ENCODE peak calls at places on chromosomes 13 and 19, in five cellular contexts. H is astrocyte of the cerebellum, D is uterus, M is AG04449, S is epithelial cell of esophagus. O is an unnamed sample.

GRCh38 chr13:26810095-26810494 is 49.5 kb upstream of the GPR12 start:
- DNase-seq in H (no peak), D (no peak), M (no peak), S (no peak), O (no peak)

GRCh38 chr19:35347171-35347929 is at the start of gene FFAR1:
- DNase-seq in H (no peak), D (no peak), M (no peak), S (no peak), O (no peak)

GRCh38 chr13:59112375-59112774 is 1051.4 kb downstream of the DIAPH3 start:
- DNase-seq in H (peak; percentile 99), D (no peak), M (peak; percentile 93), S (peak; percentile 49), O (peak; percentile 96)

GRCh38 chr19:3670258-3670795 is 29.9 kb downstream of the PIP5K1C start:
- DNase-seq in H (no peak), D (peak; percentile 91), M (no peak), S (no peak), O (no peak)

GRCh38 chr13:42650470-42650869 is 76.5 kb downstream of the TNFSF11 start:
- DNase-seq in H (no peak), D (no peak), M (no peak), S (no peak), O (no peak)

GRCh38 chr13:75073791-75074190 is 408.2 kb downstream of the TBC1D4 start:
- DNase-seq in H (no peak), D (no peak), M (no peak), S (no peak), O (no peak)

GRCh38 chr13:28564030-28564429 is 69.1 kb upstream of the FLT1 start:
- DNase-seq in H (no peak), D (no peak), M (no peak), S (peak; percentile 89), O (no peak)

GRCh38 chr19:1264801-1265610 is 4.1 kb upstream of the CIRBP start:
- DNase-seq in H (peak; percentile 45), D (peak; percentile 85), M (no peak), S (peak; percentile 88), O (no peak)

GRCh38 chr19:45474191-45474940 is 6.6 kb downstream of the FOSB start:
- DNase-seq in H (no peak), D (no peak), M (no peak), S (no peak), O (no peak)

GRCh38 chr19:48745208-48745995 is 1.3 kb downstream of the IZUMO1 start:
- DNase-seq in H (peak; percentile 23), D (no peak), M (no peak), S (peak; percentile 74), O (no peak)

GRCh38 chr19:49746206-49746958 is 16.7 kb downstream of the TSKS start:
- DNase-seq in H (no peak), D (peak; percentile 51), M (no peak), S (peak; percentile 26), O (no peak)

GRCh38 chr19:7168941-7169340 is 99.4 kb downstream of the ZNF557 start:
- DNase-seq in H (no peak), D (no peak), M (no peak), S (no peak), O (no peak)

GRCh38 chr13:57569981-57570380 is 61.6 kb upstream of the PCDH17 start:
- DNase-seq in H (peak; percentile 47), D (no peak), M (no peak), S (no peak), O (no peak)

GRCh38 chr19:17784201-17785008 is 10.5 kb upstream of the B3GNT3 start:
- DNase-seq in H (peak; percentile 11), D (peak; percentile 33), M (no peak), S (peak; percentile 65), O (no peak)

GRCh38 chr19:50328257-50329145 is 676 bp downstream of the KCNC3 start:
- DNase-seq in H (no peak), D (no peak), M (no peak), S (no peak), O (no peak)

GRCh38 chr13:96082640-96083039 is 7.3 kb upstream of the HS6ST3 start:
- DNase-seq in H (no peak), D (no peak), M (no peak), S (peak; percentile 72), O (no peak)

GRCh38 chr13:38002596-38002995 is 133.0 kb upstream of the TRPC4 start:
- DNase-seq in H (no peak), D (no peak), M (no peak), S (no peak), O (no peak)

GRCh38 chr19:42143341-42144234 is 11.3 kb upstream of the POU2F2 start:
- DNase-seq in H (no peak), D (no peak), M (no peak), S (peak; percentile 57), O (no peak)

GRCh38 chr19:15432629-15433518 is 14.1 kb upstream of the AKAP8L start:
- DNase-seq in H (peak; percentile 57), D (peak; percentile 94), M (no peak), S (peak; percentile 94), O (peak; percentile 63)

GRCh38 chr19:13068064-13068807 is 34.4 kb downstream of the LYL1 start:
- DNase-seq in H (no peak), D (peak; percentile 59), M (no peak), S (no peak), O (no peak)

GRCh38 chr13:73341748-73342147 is 282.9 kb downstream of the KLF5 start:
- DNase-seq in H (peak; percentile 27), D (no peak), M (peak; percentile 36), S (peak; percentile 72), O (no peak)

GRCh38 chr19:19061491-19061890 is 2.3 kb upstream of the SLC25A42 start:
- DNase-seq in H (no peak), D (no peak), M (no peak), S (no peak), O (no peak)

GRCh38 chr13:72990883-72991282 is 67.9 kb upstream of the KLF5 start:
- DNase-seq in H (no peak), D (no peak), M (no peak), S (no peak), O (no peak)

GRCh38 chr19:38265213-38265861 is 964 bp downstream of the SPINT2 start:
- DNase-seq in H (no peak), D (no peak), M (no peak), S (peak; percentile 66), O (peak; percentile 27)
- H3K4me3 ChIP-seq in H (no peak overlapping the region), D (peak overlapping the region; percentile 53), M (no peak overlapping the region), S (peak overlapping the region; percentile 99), O (peak overlapping the region; percentile 55)

GRCh38 chr19:38073806-38074685 is 150.0 kb downstream of the DPF1 start:
- DNase-seq in H (no peak), D (no peak), M (no peak), S (no peak), O (no peak)
- TF ChIP-seq CTCF in H (no peak), D (no peak), M (peak; percentile 23), S (no peak), O (peak; percentile 47)

GRCh38 chr19:55156202-55157063 is 1.1 kb downstream of the TNNI3 start:
- DNase-seq in H (no peak), D (no peak), M (no peak), S (peak; percentile 49), O (no peak)
- H3K4me3 ChIP-seq in H (no peak overlapping the region), D (no peak overlapping the region), M (peak overlapping the region; percentile 15), S (peak overlapping the region; percentile 14), O (peak overlapping the region; percentile 33)

GRCh38 chr13:94480672-94481145 is 1.2 kb upstream of the DCT start:
- DNase-seq in H (peak; percentile 19), D (no peak), M (no peak), S (peak; percentile 1), O (no peak)
- TF ChIP-seq CTCF in H (no peak), D (no peak), M (no peak), S (no peak), O (no peak)

DNA sequence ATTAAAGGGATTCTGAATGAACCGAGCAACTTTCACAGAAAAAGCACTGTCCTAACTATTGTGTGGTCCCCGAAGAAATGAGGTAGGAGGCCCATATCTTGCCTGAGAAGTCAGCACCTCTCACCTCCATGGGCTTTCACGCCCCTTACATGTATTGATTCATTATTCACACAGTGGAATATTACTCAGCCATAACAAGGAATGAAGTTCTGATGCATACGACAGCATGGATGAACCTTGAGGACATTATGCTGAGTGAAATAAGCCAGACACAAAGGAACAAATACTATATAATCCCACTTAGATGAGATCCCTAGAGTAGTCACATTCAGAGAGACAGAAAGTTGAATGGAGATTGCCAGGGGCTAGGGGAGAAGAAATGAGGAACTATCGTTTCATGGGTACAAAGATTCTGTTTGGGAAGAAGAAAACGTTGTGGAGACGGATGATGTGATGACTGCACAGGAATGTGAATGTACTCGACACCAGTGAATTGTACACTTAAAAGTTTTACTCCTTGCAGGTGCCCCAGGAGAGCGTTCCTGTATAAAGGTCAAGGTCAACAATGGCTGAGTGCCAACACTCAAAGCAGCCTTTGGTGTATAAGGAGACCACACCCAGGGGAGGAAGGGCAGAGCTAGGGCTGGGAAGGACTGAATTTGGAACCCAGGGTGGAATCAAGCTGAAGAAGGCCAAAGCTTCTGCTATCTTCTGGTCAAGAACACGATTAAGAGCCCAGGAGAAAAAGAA is 22.5 kb downstream of the ZIC5 start:
- DNase-seq in H (no peak), D (no peak), M (no peak), S (no peak), O (no peak)
- H3K4me3 ChIP-seq in H (no peak overlapping the region), D (no peak overlapping the region), M (no peak overlapping the region), S (no peak overlapping the region), O (no peak overlapping the region)

GRCh38 chr13:23574421-23574820 is 4.2 kb downstream of the TNFRSF19 start:
- DNase-seq in H (no peak), D (no peak), M (no peak), S (no peak), O (no peak)

GRCh38 chr13:23572836-23573235 is 2.6 kb downstream of the TNFRSF19 start:
- DNase-seq in H (no peak), D (no peak), M (no peak), S (no peak), O (no peak)

GRCh38 chr13:23570099-23570926 is at the start of gene TNFRSF19:
- DNase-seq in H (peak; percentile 88), D (peak; percentile 62), M (peak; percentile 64), S (peak; percentile 48), O (peak; percentile 86)

GRCh38 chr13:23567792-23568480 is 2.3 kb upstream of the TNFRSF19 start:
- DNase-seq in H (no peak), D (no peak), M (no peak), S (no peak), O (no peak)

DNA sequence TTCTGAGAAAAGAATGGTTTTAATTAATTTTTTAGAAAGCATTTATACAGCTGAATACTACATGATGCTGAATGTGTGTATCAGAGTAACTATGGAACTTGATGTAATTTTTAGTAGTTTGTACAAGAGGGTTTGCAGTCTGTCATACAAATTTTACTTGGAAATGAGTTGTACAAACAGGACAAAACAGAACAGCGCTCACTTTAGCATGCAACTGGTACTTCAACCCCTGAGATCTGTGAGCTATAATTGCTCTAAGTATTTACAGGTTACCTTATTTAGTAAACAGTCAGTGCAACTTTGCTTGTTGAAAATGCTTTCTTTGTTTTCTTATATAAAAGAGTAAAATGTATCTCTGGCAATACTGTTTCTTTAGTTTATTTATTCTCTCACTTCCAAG is 719 bp downstream of the TNFRSF19 start:
- DNase-seq in H (no peak), D (no peak), M (no peak), S (no peak), O (no peak)
- TF ChIP-seq CTCF in H (peak; percentile 38), D (no peak), M (no peak), S (peak; percentile 32), O (peak; percentile 28)

DNA sequence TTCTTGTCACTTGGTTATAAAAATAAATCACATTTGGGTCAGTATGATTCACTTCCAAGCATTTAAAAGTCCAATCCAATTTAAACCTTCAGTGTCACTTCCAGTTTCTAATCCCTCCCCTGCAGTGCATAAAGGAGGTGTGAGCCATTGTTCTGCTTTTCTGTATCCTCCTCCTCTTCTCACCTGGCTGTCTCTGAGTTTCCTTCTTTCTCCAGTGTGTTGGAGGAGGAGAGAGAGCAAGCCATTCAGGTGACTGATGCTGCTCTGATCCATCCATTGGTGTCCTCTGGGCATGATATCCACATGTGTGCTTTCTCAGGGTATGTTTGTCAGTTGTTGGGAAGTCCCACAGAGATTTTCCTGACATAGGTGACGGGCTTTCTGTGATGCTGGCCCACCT is 1.2 kb downstream of the NUDT15 start:
- DNase-seq in H (no peak), D (no peak), M (no peak), S (peak; percentile 32), O (no peak)
- H3K4me3 ChIP-seq in H (no peak overlapping the region), D (no peak overlapping the region), M (no peak overlapping the region), S (peak overlapping the region; percentile 82), O (no peak overlapping the region)